ENCODE peak calls at places on chromosomes 3 and 15, in ten cellular contexts. Z is right cardiac atrium; I is left ventricle myocardium inferior; Q is heart left ventricle; M is OCI-LY7; R is CD8-positive, alpha-beta T cell; B is CD4-positive, CD25-positive, alpha-beta regulatory T cell; L is endothelial cell of umbilical vein; C is body of pancreas; N is cardiac muscle cell. O is an unnamed sample.

GRCh38 chr3:112984485-112984884 is 6.3 kb upstream of the GTPBP8 start:
- DNase-seq in Z (no peak), I (no peak), Q (no peak), M (no peak), R (no peak), B (peak; percentile 29), L (peak; percentile 57), C (peak; percentile 16), N (peak; percentile 21), O (no peak)

GRCh38 chr15:61702224-61703120 is 357.8 kb downstream of the VPS13C start:
- DNase-seq in Z (no peak), I (no peak), Q (no peak), M (no peak), R (no peak), B (no peak), L (no peak), C (no peak), N (no peak), O (no peak)

GRCh38 chr15:64600794-64601193 is 140.4 kb downstream of the ZNF609 start:
- DNase-seq in Z (no peak), I (no peak), Q (no peak), M (peak; percentile 13), R (no peak), B (no peak), L (no peak), C (no peak), N (no peak), O (no peak)

GRCh38 chr15:47409601-47410000 is 307.7 kb upstream of the SEMA6D start:
- DNase-seq in Z (no peak), I (no peak), Q (no peak), M (no peak), R (no peak), B (no peak), L (no peak), C (no peak), N (peak; percentile 53), O (no peak)

GRCh38 chr15:89108865-89109660 is 20.8 kb downstream of the ABHD2 start:
- DNase-seq in Z (no peak), I (no peak), Q (no peak), M (no peak), R (no peak), B (no peak), L (no peak), C (no peak), N (no peak), O (no peak)

GRCh38 chr15:41944313-41944940 is 27.9 kb downstream of the EHD4 start:
- DNase-seq in Z (peak; percentile 80), I (peak; percentile 55), Q (peak; percentile 56), M (no peak), R (no peak), B (no peak), L (peak; percentile 82), C (peak; percentile 67), N (peak; percentile 95), O (no peak)

GRCh38 chr3:195079636-195080035 is 191.3 kb downstream of the XXYLT1 start:
- DNase-seq in Z (no peak), I (peak; percentile 9), Q (no peak), M (no peak), R (no peak), B (no peak), L (no peak), C (no peak), N (no peak), O (no peak)

GRCh38 chr15:62099171-62099601 is 32.4 kb downstream of the C2CD4A start:
- DNase-seq in Z (no peak), I (no peak), Q (no peak), M (no peak), R (no peak), B (no peak), L (peak; percentile 75), C (peak; percentile 38), N (peak; percentile 42), O (no peak)

GRCh38 chr3:45065373-45065720 is 39.2 kb downstream of the CLEC3B start:
- DNase-seq in Z (no peak), I (no peak), Q (no peak), M (no peak), R (no peak), B (no peak), L (no peak), C (no peak), N (no peak), O (no peak)

GRCh38 chr3:185781759-185782158 is 43.1 kb downstream of the IGF2BP2 start:
- DNase-seq in Z (no peak), I (no peak), Q (no peak), M (no peak), R (no peak), B (no peak), L (no peak), C (no peak), N (peak; percentile 47), O (no peak)

GRCh38 chr3:177106594-177106993 is 90.7 kb downstream of the TBL1XR1 start:
- DNase-seq in Z (no peak), I (no peak), Q (no peak), M (no peak), R (no peak), B (no peak), L (no peak), C (no peak), N (no peak), O (no peak)

GRCh38 chr3:177105623-177106022 is 91.7 kb downstream of the TBL1XR1 start:
- DNase-seq in Z (no peak), I (no peak), Q (no peak), M (no peak), R (no peak), B (no peak), L (no peak), C (no peak), N (no peak), O (no peak)

GRCh38 chr3:177104299-177104992 is 92.8 kb downstream of the TBL1XR1 start:
- DNase-seq in Z (no peak), I (no peak), Q (no peak), M (no peak), R (no peak), B (no peak), L (no peak), C (no peak), N (peak; percentile 50), O (no peak)

GRCh38 chr3:177107840-177108239 is 89.4 kb downstream of the TBL1XR1 start:
- DNase-seq in Z (no peak), I (no peak), Q (no peak), M (no peak), R (no peak), B (no peak), L (no peak), C (no peak), N (no peak), O (no peak)

DNA sequence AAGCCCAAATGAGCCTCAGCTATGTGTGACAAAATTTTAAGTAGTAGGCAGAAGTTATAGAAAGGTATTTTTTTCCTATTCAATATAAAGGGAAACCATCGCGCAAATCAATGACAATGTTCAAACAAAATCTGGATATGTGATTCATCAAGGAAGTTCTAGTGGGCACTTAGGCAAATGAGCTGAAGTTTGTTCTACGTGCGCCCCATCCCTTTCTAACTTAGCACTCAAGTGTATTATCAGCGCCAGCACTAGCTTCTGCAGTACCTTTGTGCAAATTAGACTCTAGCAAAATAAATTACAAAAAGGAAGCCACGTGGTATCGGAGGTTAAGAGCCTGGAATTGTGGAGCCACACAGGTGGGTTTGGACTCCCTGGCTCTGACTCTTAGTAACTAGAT is 91.1 kb downstream of the TBL1XR1 start:
- DNase-seq in Z (no peak), I (no peak), Q (no peak), M (peak; percentile 41), R (no peak), B (no peak), L (no peak), C (no peak), N (no peak), O (no peak)
- H3K4me1 ChIP-seq in Z (peaks cover 8% of the 10 kb centered on the region), I (peaks cover 96% of the 10 kb centered on the region), Q (peaks cover 81% of the 10 kb centered on the region), M (peaks cover 55% of the 10 kb centered on the region), R (peaks cover 41% of the 10 kb centered on the region), B (peaks cover 62% of the 10 kb centered on the region), L (no peaks in the 10 kb centered on the region), C (peaks cover 48% of the 10 kb centered on the region), N (peaks cover 57% of the 10 kb centered on the region), O (peaks cover 11% of the 10 kb centered on the region)

DNA sequence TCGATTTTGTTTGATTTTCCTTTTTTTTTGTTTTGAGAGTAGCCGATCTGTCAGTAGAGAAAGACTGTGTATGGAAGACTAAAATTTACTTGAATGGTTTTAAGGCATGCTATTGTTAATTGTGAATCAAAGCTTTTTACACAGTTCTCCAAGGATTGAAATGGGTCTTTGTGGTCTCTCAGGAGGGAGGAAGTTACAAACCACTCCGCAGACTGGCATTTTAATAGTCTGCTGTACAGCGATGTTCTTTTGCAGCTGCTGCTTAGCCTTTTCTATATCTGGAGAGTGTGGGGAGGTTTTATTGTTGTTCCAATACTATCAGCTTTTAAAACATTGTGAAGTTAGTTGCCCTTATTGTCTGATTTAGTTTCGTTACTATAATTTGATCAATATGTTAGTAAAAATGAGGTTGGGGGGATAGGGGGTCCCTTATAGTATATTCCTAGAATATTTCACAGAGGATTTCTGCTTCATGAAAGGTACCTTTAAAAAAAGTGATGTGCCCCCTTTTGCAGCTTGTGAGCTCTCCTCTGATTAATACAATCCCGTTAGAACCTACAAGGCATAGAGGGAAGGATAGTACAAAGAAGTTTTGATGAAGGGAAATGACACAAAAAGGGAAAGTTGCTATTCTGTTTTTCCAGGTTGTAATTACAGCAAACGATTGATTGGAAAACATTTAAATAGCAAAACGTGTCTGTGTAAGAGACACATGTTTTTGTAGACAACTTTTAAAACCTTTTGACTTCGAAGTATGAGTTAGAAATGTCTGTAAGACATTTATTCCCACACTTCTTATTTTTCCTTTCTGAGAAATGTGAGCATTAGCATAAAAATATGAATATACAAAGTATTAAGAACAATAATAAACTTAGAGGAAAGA is 158.3 kb upstream of the CGNL1 start:
- DNase-seq in Z (no peak), I (no peak), Q (no peak), M (no peak), R (no peak), B (no peak), L (peak; percentile 27), C (no peak), N (peak; percentile 47), O (no peak)
- H3K4me3 ChIP-seq in Z (peak overlapping the region; percentile 10), I (no peak overlapping the region), Q (no peak overlapping the region), M (no peak overlapping the region), R (no peak overlapping the region), B (no peak overlapping the region), L (no peak overlapping the region), C (no peak overlapping the region), N (no peak overlapping the region), O (peak overlapping the region; percentile 1)

GRCh38 chr3:71573181-71573580 is 10.3 kb downstream of the FOXP1 start:
- DNase-seq in Z (no peak), I (no peak), Q (no peak), M (no peak), R (no peak), B (no peak), L (no peak), C (no peak), N (no peak), O (no peak)
- H3K4me1 ChIP-seq in Z (peaks cover 2% of the 10 kb centered on the region), I (peaks cover 29% of the 10 kb centered on the region), Q (peaks cover 23% of the 10 kb centered on the region), M (peaks cover 81% of the 10 kb centered on the region), R (no peaks in the 10 kb centered on the region), B (peaks cover under 1% of the 10 kb centered on the region), L (peaks cover 8% of the 10 kb centered on the region), C (peaks cover 21% of the 10 kb centered on the region), N (peaks cover 13% of the 10 kb centered on the region), O (peaks cover 3% of the 10 kb centered on the region)

GRCh38 chr3:184716652-184717607 is 5.1 kb upstream of the MAGEF1 start:
- DNase-seq in Z (peak; percentile 74), I (no peak), Q (no peak), M (no peak), R (peak; percentile 39), B (no peak), L (no peak), C (no peak), N (peak; percentile 66), O (no peak)
- H3K4me3 ChIP-seq in Z (no peak overlapping the region), I (no peak overlapping the region), Q (no peak overlapping the region), M (no peak overlapping the region), R (no peak overlapping the region), B (no peak overlapping the region), L (no peak overlapping the region), C (no peak overlapping the region), N (no peak overlapping the region), O (peak overlapping the region; percentile 22)